ENCODE peak calls at places on chromosomes 2 and 18, in four cellular contexts. One of them, this sample, is unnamed.
A peak's percentile ranks its signal among the peaks of the same experiment; 100 is the strongest.

GRCh38 chr2:8608411-8608954 is 73.4 kb upstream of the ID2 start:
- DNase-seq in HCT116: no peak
- DNase-seq in adrenal gland: no peak
- DNase-seq in fibroblast of lung: no peak
- DNase-seq in this sample: no peak

GRCh38 chr18:22525883-22526282 is 108.2 kb upstream of the CTAGE1 start:
- DNase-seq in fibroblast of lung: no peak
- DNase-seq in HCT116: no peak
- DNase-seq in adrenal gland: no peak
- DNase-seq in this sample: no peak

GRCh38 chr18:48031011-48031480 is 100.6 kb upstream of the SMAD2 start:
- DNase-seq in HCT116: peak; percentile 51
- DNase-seq in fibroblast of lung: peak; percentile 63
- DNase-seq in adrenal gland: peak; percentile 87
- DNase-seq in this sample: peak; percentile 41

GRCh38 chr2:191800874-191801273 is 46.0 kb downstream of the CAVIN2 start:
- DNase-seq in fibroblast of lung: no peak
- DNase-seq in adrenal gland: no peak
- DNase-seq in HCT116: no peak
- DNase-seq in this sample: no peak

GRCh38 chr2:181805228-181806038 is 86.1 kb upstream of the ITPRID2 start:
- DNase-seq in fibroblast of lung: peak; percentile 35
- DNase-seq in adrenal gland: no peak
- DNase-seq in HCT116: no peak
- DNase-seq in this sample: no peak

GRCh38 chr2:145000376-145000775 is 480.5 kb upstream of the ZEB2 start:
- DNase-seq in HCT116: no peak
- DNase-seq in adrenal gland: no peak
- DNase-seq in fibroblast of lung: no peak
- DNase-seq in this sample: no peak

GRCh38 chr2:217741381-217741955 is 261.3 kb downstream of the TNS1 start:
- DNase-seq in fibroblast of lung: no peak
- DNase-seq in HCT116: no peak
- DNase-seq in adrenal gland: peak; percentile 50
- DNase-seq in this sample: no peak

GRCh38 chr2:154170400-154170799 is 298.7 kb downstream of the GALNT13 start:
- DNase-seq in fibroblast of lung: no peak
- DNase-seq in HCT116: no peak
- DNase-seq in adrenal gland: no peak
- DNase-seq in this sample: no peak

GRCh38 chr2:33782395-33783239 is 183.5 kb upstream of the FAM98A start:
- DNase-seq in fibroblast of lung: no peak
- DNase-seq in adrenal gland: no peak
- DNase-seq in HCT116: no peak
- DNase-seq in this sample: no peak

GRCh38 chr2:18244840-18245239 is 315.6 kb downstream of the RDH14 start:
- DNase-seq in fibroblast of lung: no peak
- DNase-seq in HCT116: no peak
- DNase-seq in adrenal gland: no peak
- DNase-seq in this sample: no peak

GRCh38 chr2:151111599-151112278 is 149.9 kb downstream of the RBM43 start:
- DNase-seq in fibroblast of lung: peak; percentile 82
- DNase-seq in HCT116: no peak
- DNase-seq in adrenal gland: no peak
- DNase-seq in this sample: no peak

GRCh38 chr18:36372902-36373301 is 75.4 kb downstream of the FHOD3 start:
- DNase-seq in HCT116: no peak
- DNase-seq in adrenal gland: no peak
- DNase-seq in fibroblast of lung: peak; percentile 24
- DNase-seq in this sample: no peak

GRCh38 chr2:69659349-69659748 is 15.8 kb upstream of the AAK1 start:
- DNase-seq in HCT116: no peak
- DNase-seq in adrenal gland: no peak
- DNase-seq in fibroblast of lung: no peak
- DNase-seq in this sample: no peak

GRCh38 chr2:206289391-206289790 is 14.9 kb downstream of the ZDBF2 start:
- DNase-seq in fibroblast of lung: no peak
- DNase-seq in HCT116: no peak
- DNase-seq in adrenal gland: no peak
- DNase-seq in this sample: no peak

GRCh38 chr2:172380436-172381274 is 46.7 kb upstream of the ITGA6 start:
- DNase-seq in fibroblast of lung: peak; percentile 41
- DNase-seq in adrenal gland: no peak
- DNase-seq in HCT116: no peak
- DNase-seq in this sample: peak; percentile 14

GRCh38 chr2:70086278-70086837 is 919 bp upstream of the PCBP1 start:
- DNase-seq in adrenal gland: peak; percentile 86
- DNase-seq in HCT116: peak; percentile 61
- DNase-seq in fibroblast of lung: peak; percentile 93
- DNase-seq in this sample: peak; percentile 58

GRCh38 chr2:227826019-227826521 is 12.4 kb downstream of the CCL20 start:
- DNase-seq in fibroblast of lung: no peak
- DNase-seq in adrenal gland: no peak
- DNase-seq in HCT116: no peak
- DNase-seq in this sample: no peak

GRCh38 chr18:22398464-22398863 is 19.3 kb downstream of the CTAGE1 start:
- DNase-seq in fibroblast of lung: no peak
- DNase-seq in HCT116: no peak
- DNase-seq in adrenal gland: no peak
- DNase-seq in this sample: no peak

GRCh38 chr2:32788106-32788505 is 158.6 kb upstream of the LTBP1 start:
- DNase-seq in fibroblast of lung: no peak
- DNase-seq in adrenal gland: no peak
- DNase-seq in HCT116: no peak
- DNase-seq in this sample: no peak

GRCh38 chr2:9114457-9114856 is 92.2 kb upstream of the ASAP2 start:
- DNase-seq in fibroblast of lung: no peak
- DNase-seq in HCT116: no peak
- DNase-seq in adrenal gland: no peak
- DNase-seq in this sample: no peak

GRCh38 chr18:75127143-75128021 is 81.6 kb downstream of the PTGR3 start:
- DNase-seq in adrenal gland: peak; percentile 33
- DNase-seq in fibroblast of lung: no peak
- DNase-seq in HCT116: no peak
- DNase-seq in this sample: no peak

GRCh38 chr2:98913916-98914712 is 21.9 kb downstream of the CRACDL start:
- DNase-seq in fibroblast of lung: no peak
- DNase-seq in HCT116: no peak
- DNase-seq in adrenal gland: no peak
- DNase-seq in this sample: no peak

GRCh38 chr2:178200331-178200730 is 6.0 kb downstream of the OSBPL6 start:
- DNase-seq in adrenal gland: no peak
- DNase-seq in fibroblast of lung: no peak
- DNase-seq in HCT116: no peak
- DNase-seq in this sample: no peak

GRCh38 chr2:182133195-182133891 is 147.7 kb downstream of the PPP1R1C start:
- DNase-seq in fibroblast of lung: peak; percentile 55
- DNase-seq in adrenal gland: no peak
- DNase-seq in HCT116: no peak
- DNase-seq in this sample: no peak

GRCh38 chr2:217563565-217563964 is 439.2 kb downstream of the TNS1 start:
- DNase-seq in HCT116: no peak
- DNase-seq in adrenal gland: no peak
- DNase-seq in fibroblast of lung: no peak
- DNase-seq in this sample: no peak

GRCh38 chr18:38940475-38940862 is 1374.9 kb upstream of the CELF4 start:
- DNase-seq in HCT116: no peak
- DNase-seq in fibroblast of lung: no peak
- DNase-seq in adrenal gland: no peak
- DNase-seq in this sample: no peak

GRCh38 chr2:189412330-189412953 is 28.8 kb upstream of the WDR75 start:
- DNase-seq in fibroblast of lung: peak; percentile 89
- DNase-seq in HCT116: peak; percentile 24
- DNase-seq in adrenal gland: no peak
- DNase-seq in this sample: peak; percentile 61

GRCh38 chr18:2805970-2806943 is 40.5 kb upstream of the EMILIN2 start:
- DNase-seq in fibroblast of lung: peak; percentile 66
- DNase-seq in adrenal gland: no peak
- DNase-seq in HCT116: no peak
- DNase-seq in this sample: no peak

GRCh38 chr2:180664507-180664906 is 315.9 kb upstream of the UBE2E3 start:
- DNase-seq in HCT116: no peak
- DNase-seq in adrenal gland: no peak
- DNase-seq in fibroblast of lung: no peak
- DNase-seq in this sample: no peak

GRCh38 chr2:171341394-171341793 is 92.4 kb downstream of the METTL8 start:
- DNase-seq in adrenal gland: no peak
- DNase-seq in HCT116: no peak
- DNase-seq in fibroblast of lung: no peak
- DNase-seq in this sample: no peak

GRCh38 chr2:231541605-231542509 is 11.6 kb upstream of the NMUR1 start:
- DNase-seq in adrenal gland: no peak
- DNase-seq in HCT116: no peak
- DNase-seq in fibroblast of lung: no peak
- DNase-seq in this sample: no peak
- TF ChIP-seq CTCF in adrenal gland: no peak
- TF ChIP-seq CTCF in HCT116: no peak
- TF ChIP-seq CTCF in fibroblast of lung: no peak
- TF ChIP-seq CTCF in this sample: peak; percentile 25

GRCh38 chr2:215740071-215740470 is 273.3 kb downstream of the MREG start:
- DNase-seq in adrenal gland: no peak
- DNase-seq in fibroblast of lung: no peak
- DNase-seq in HCT116: no peak
- DNase-seq in this sample: no peak

GRCh38 chr2:215737496-215737895 is 275.9 kb downstream of the MREG start:
- DNase-seq in adrenal gland: no peak
- DNase-seq in fibroblast of lung: no peak
- DNase-seq in HCT116: no peak
- DNase-seq in this sample: no peak

GRCh38 chr2:215738360-215738759 is 275.0 kb downstream of the MREG start:
- DNase-seq in adrenal gland: no peak
- DNase-seq in HCT116: no peak
- DNase-seq in fibroblast of lung: no peak
- DNase-seq in this sample: no peak

GRCh38 chr2:215731108-215731507 is 282.2 kb downstream of the MREG start:
- DNase-seq in HCT116: no peak
- DNase-seq in adrenal gland: no peak
- DNase-seq in fibroblast of lung: no peak
- DNase-seq in this sample: no peak

GRCh38 chr2:215736653-215737290 is 276.6 kb downstream of the MREG start:
- DNase-seq in HCT116: peak; percentile 54
- DNase-seq in adrenal gland: no peak
- DNase-seq in fibroblast of lung: peak; percentile 89
- DNase-seq in this sample: no peak
- TF ChIP-seq CTCF in HCT116: peak; percentile 16
- TF ChIP-seq CTCF in adrenal gland: no peak
- TF ChIP-seq CTCF in fibroblast of lung: peak; percentile 27
- TF ChIP-seq CTCF in this sample: no peak

DNA sequence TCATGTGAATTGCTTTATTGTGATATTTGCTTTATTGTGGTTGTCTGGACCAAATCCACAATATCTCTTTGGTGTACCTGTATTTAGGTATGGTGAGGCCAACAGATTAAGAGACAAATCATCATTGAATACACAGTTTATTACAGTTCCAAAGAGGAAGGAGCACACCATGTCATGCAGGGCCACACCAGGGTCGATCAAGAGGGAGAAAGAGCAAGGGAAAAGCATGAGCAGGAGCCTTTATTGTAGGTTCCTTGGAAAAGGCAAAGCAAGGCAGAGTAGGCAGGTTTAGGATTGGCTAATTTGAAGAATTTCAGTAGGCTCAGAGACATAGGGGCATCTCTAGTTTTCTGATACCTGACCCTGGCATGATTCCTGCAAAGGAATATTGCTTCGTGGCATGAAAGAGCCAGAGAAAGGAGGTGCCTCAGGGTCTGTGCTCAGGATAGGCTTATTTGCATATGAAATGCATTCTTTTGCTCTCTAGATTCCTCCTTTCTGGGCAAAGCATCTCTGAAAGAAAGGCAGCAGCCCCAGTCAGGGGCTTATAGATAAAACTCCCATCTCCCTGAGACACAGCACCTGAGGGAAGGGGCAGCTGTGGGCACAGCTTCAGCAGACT is 214.2 kb upstream of the ERBB4 start:
- DNase-seq in adrenal gland: no peak
- DNase-seq in fibroblast of lung: no peak
- DNase-seq in HCT116: no peak
- DNase-seq in this sample: no peak
- TF ChIP-seq CTCF in adrenal gland: no peak
- TF ChIP-seq CTCF in fibroblast of lung: no peak
- TF ChIP-seq CTCF in HCT116: no peak
- TF ChIP-seq CTCF in this sample: no peak

GRCh38 chr2:240143276-240143675 is 2.8 kb upstream of the OTOS start:
- DNase-seq in HCT116: no peak
- DNase-seq in fibroblast of lung: no peak
- DNase-seq in adrenal gland: no peak
- DNase-seq in this sample: no peak

GRCh38 chr2:240142859-240143258 is 2.4 kb upstream of the OTOS start:
- DNase-seq in HCT116: no peak
- DNase-seq in fibroblast of lung: no peak
- DNase-seq in adrenal gland: no peak
- DNase-seq in this sample: no peak

GRCh38 chr2:240144649-240145261 is 4.3 kb upstream of the OTOS start:
- DNase-seq in HCT116: no peak
- DNase-seq in fibroblast of lung: no peak
- DNase-seq in adrenal gland: no peak
- DNase-seq in this sample: no peak

GRCh38 chr2:240145461-240145860 is 5.0 kb upstream of the OTOS start:
- DNase-seq in HCT116: no peak
- DNase-seq in fibroblast of lung: no peak
- DNase-seq in adrenal gland: no peak
- DNase-seq in this sample: no peak

GRCh38 chr2:240143801-240144648 is 3.6 kb upstream of the OTOS start:
- DNase-seq in adrenal gland: peak; percentile 85
- DNase-seq in fibroblast of lung: peak; percentile 32
- DNase-seq in HCT116: peak; percentile 16
- DNase-seq in this sample: peak; percentile 92
- TF ChIP-seq CTCF in adrenal gland: peak; percentile 89
- TF ChIP-seq CTCF in fibroblast of lung: peak; percentile 76
- TF ChIP-seq CTCF in HCT116: peak; percentile 79
- TF ChIP-seq CTCF in this sample: peak; percentile 96

GRCh38 chr2:79373359-79374115 is 139.3 kb upstream of the CTNNA2 start:
- DNase-seq in HCT116: no peak
- DNase-seq in adrenal gland: peak; percentile 70
- DNase-seq in fibroblast of lung: no peak
- DNase-seq in this sample: no peak
- TF ChIP-seq CTCF in HCT116: no peak
- TF ChIP-seq CTCF in adrenal gland: no peak
- TF ChIP-seq CTCF in fibroblast of lung: no peak
- TF ChIP-seq CTCF in this sample: no peak

DNA sequence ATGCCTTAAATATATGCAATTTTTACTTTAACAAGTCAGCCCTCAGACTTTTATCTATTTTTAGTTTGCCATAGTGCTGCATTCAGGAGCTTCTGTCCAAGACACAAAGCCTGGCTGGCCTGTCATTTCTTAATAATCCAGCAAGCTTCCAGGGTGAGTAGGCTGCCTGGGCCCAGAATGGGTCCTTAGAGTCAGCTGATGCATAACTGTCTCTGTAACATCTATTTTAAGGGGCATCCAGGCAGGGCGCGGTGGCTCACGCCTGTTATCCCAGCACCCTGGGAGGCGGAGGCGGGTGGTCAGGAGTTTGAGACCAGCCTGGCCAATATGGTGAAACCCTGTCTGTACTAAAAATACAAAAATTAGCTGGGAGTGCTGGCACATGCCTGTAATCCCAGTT is 11.8 kb upstream of the GNLY start:
- DNase-seq in fibroblast of lung: no peak
- DNase-seq in adrenal gland: no peak
- DNase-seq in HCT116: no peak
- DNase-seq in this sample: no peak
- TF ChIP-seq CTCF in fibroblast of lung: no peak
- TF ChIP-seq CTCF in adrenal gland: no peak
- TF ChIP-seq CTCF in HCT116: no peak
- TF ChIP-seq CTCF in this sample: no peak

GRCh38 chr2:73260338-73260984 is 23.8 kb downstream of the FBXO41 start:
- DNase-seq in adrenal gland: peak; percentile 87
- DNase-seq in HCT116: no peak
- DNase-seq in fibroblast of lung: peak; percentile 34
- DNase-seq in this sample: peak; percentile 60
- TF ChIP-seq CTCF in adrenal gland: peak; percentile 41
- TF ChIP-seq CTCF in HCT116: no peak
- TF ChIP-seq CTCF in fibroblast of lung: peak; percentile 35
- TF ChIP-seq CTCF in this sample: peak; percentile 53